ENCODE peak calls at places on chromosomes 2 and 18, in nine cellular contexts. A is hepatocyte, C is neural crest cell, N is DND-41, H is left ventricle myocardium inferior, M is neural progenitor cell, S is AG09319, X is cardiac muscle cell, L is brain microvascular endothelial cell. Q is an unnamed sample.

GRCh38 chr2:168640039-168640438 is 162.4 kb upstream of the NOSTRIN start:
- DNase-seq in H (no peak), N (no peak), X (no peak), A (no peak), S (no peak), C (no peak), L (no peak), M (no peak), Q (no peak)

GRCh38 chr2:72934683-72935610 is 17.6 kb downstream of the EMX1 start:
- DNase-seq in L (no peak), H (no peak), N (no peak), S (no peak), X (no peak), M (peak), A (no peak), C (no peak), Q (no peak)

GRCh38 chr2:46042207-46042637 is 255.0 kb upstream of the EPAS1 start:
- DNase-seq in M (no peak), A (no peak), N (no peak), C (no peak), L (no peak), H (no peak), X (no peak), S (no peak), Q (no peak)

GRCh38 chr2:88811238-88811637 is 119.8 kb downstream of the RPIA start:
- DNase-seq in H (no peak), N (no peak), X (no peak), S (no peak), L (no peak), C (no peak), M (no peak), A (no peak), Q (no peak)

GRCh38 chr18:62637807-62638687 is 77.3 kb upstream of the PHLPP1 start:
- DNase-seq in X (peak), A (no peak), N (peak), H (no peak), C (peak), L (peak), M (peak), S (no peak), Q (no peak)

GRCh38 chr2:96413067-96413722 is 77.6 kb downstream of the NCAPH start:
- DNase-seq in L (no peak), A (peak), M (no peak), N (no peak), C (no peak), S (no peak), H (no peak), X (peak), Q (no peak)

GRCh38 chr2:160551259-160551658 is 57.7 kb upstream of the RBMS1 start:
- DNase-seq in L (no peak), H (no peak), A (no peak), M (no peak), X (no peak), C (no peak), N (no peak), S (no peak), Q (no peak)

GRCh38 chr2:181394741-181395437 is 62.3 kb upstream of the ITGA4 start:
- DNase-seq in N (peak), A (no peak), L (no peak), X (no peak), H (no peak), C (no peak), S (no peak), M (no peak), Q (no peak)

GRCh38 chr2:164458801-164459200 is 162.5 kb downstream of the GRB14 start:
- DNase-seq in M (no peak), X (no peak), S (no peak), H (no peak), C (no peak), A (no peak), L (no peak), N (no peak), Q (no peak)

GRCh38 chr2:137229834-137230233 is 464.5 kb downstream of the THSD7B start:
- DNase-seq in A (no peak), L (peak), X (no peak), S (no peak), H (no peak), C (no peak), N (no peak), M (no peak), Q (no peak)

GRCh38 chr18:42053188-42053781 is 98.3 kb downstream of the PIK3C3 start:
- DNase-seq in M (peak), S (no peak), X (peak), C (peak), N (peak), H (no peak), A (peak), L (peak), Q (no peak)

GRCh38 chr2:37168217-37168981 is 11.6 kb upstream of the EIF2AK2 start:
- DNase-seq in A (peak), H (no peak), N (peak), L (peak), M (peak), S (no peak), C (no peak), X (peak), Q (no peak)

GRCh38 chr18:51211552-51211951 is 14.1 kb upstream of the MEX3C start:
- DNase-seq in X (peak), H (no peak), C (no peak), L (peak), N (no peak), S (no peak), M (no peak), A (no peak), Q (no peak)

GRCh38 chr18:33440011-33440383 is 524 bp downstream of the CCDC178 start:
- DNase-seq in H (peak), X (peak), M (peak), S (no peak), A (peak), N (no peak), L (peak), C (peak), Q (no peak)

DNA sequence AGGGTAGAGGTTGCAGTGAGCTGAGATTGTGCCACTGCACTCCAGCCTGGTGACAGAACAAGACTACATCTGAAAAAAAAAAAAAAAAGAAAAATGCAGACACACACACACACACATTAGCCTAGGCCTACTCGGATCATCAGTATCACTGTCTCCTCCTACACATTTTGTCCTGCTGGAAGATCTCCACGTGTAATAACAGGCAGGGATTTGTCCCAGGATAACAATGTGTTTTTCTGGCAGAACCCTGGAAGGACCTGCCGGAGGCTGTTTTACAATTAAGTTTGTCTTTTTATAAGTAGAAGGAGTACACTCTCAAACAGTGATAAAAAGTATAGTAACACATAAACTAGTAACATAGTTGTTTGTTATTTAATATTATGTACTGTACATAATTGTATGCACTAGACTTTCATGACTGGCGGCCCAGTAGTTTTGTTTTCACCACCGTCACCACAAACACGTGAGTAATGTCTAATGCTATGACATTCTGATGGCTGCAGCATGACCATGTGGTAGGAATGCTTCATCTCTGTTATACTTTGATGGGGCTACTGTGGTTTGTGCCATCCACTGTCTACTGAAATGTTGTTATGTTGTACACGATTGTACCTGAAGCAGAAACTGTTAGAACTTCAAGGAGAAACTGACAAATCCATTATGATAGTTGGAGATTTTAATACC is 130.6 kb downstream of the ATP9B start:
- DNase-seq in A (no peak), C (no peak), X (peak), S (no peak), H (no peak), M (no peak), N (no peak), L (peak), Q (peak)
- TF ChIP-seq CTCF in A (no peak), C (no peak), X (no peak), S (no peak), H (no peak), M (no peak), N (no peak), L (peak), Q (no peak)

GRCh38 chr18:7735194-7735593 is 168.1 kb downstream of the PTPRM start:
- DNase-seq in L (no peak), S (no peak), C (no peak), A (no peak), M (no peak), H (no peak), N (no peak), X (no peak), Q (no peak)
- TF ChIP-seq CTCF in L (peak), S (peak), C (peak), A (peak), M (peak), H (peak), N (no peak), X (peak), Q (no peak)

GRCh38 chr2:236623816-236624215 is 54.2 kb downstream of the ACKR3 start:
- DNase-seq in M (no peak), X (no peak), L (no peak), A (no peak), C (no peak), H (no peak), N (no peak), S (no peak), Q (no peak)
- TF ChIP-seq CTCF in M (peak), X (no peak), L (peak), A (no peak), C (no peak), H (no peak), N (no peak), S (no peak), Q (no peak)

GRCh38 chr18:22098563-22098989 is 70.8 kb upstream of the GATA6 start:
- DNase-seq in S (no peak), M (no peak), N (no peak), A (no peak), H (no peak), L (no peak), X (peak), C (no peak), Q (no peak)

GRCh38 chr18:22088976-22089375 is 80.4 kb upstream of the GATA6 start:
- DNase-seq in N (no peak), X (no peak), S (no peak), C (no peak), L (no peak), M (no peak), A (no peak), H (no peak), Q (no peak)

GRCh38 chr18:22091341-22091740 is 78.0 kb upstream of the GATA6 start:
- DNase-seq in A (no peak), X (no peak), M (no peak), C (no peak), H (no peak), S (no peak), L (no peak), N (no peak), Q (no peak)

GRCh38 chr18:22094375-22094767 is 75.0 kb upstream of the GATA6 start:
- DNase-seq in N (no peak), C (no peak), X (peak), M (no peak), H (no peak), L (no peak), A (no peak), S (no peak), Q (no peak)

GRCh38 chr18:22093731-22094374 is 75.5 kb upstream of the GATA6 start:
- DNase-seq in M (no peak), X (no peak), A (no peak), H (no peak), S (no peak), C (no peak), N (no peak), L (no peak), Q (no peak)
- TF ChIP-seq CTCF in M (no peak), X (no peak), A (no peak), H (no peak), S (no peak), C (no peak), N (no peak), L (no peak), Q (no peak)

DNA sequence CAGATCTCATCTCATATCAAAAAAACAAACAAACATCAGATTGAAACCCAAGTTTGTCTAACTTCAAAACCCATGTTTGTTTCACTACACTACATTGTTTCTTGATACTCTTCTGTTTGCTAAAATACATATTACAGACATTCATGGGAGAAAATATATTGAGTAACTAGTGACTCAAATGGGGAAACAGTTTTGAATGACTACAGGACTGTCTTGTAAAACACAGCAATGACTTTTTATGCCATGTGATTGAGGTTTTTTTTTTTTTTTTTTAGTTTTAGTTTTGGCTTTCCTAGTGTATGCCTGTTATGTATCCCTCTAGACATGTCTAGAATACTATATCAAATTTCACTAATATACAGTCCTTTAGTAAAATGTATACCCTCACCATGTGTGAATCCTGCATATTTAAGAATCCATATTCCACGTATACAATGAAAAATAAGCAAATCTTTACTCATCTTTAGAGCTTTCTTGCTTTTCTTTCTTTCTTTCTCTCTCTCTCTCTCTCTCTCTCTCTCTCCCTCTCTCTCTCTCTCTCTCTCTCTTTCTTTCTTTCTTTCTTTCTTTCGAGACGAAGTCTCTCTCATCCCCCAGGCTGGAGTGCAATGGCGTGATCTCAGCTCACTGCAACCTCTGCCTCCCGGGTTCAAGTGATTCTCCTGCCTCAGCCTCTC is 46.6 kb upstream of the SERTAD2 start:
- DNase-seq in L (no peak), S (no peak), N (no peak), H (no peak), A (no peak), C (no peak), X (peak), M (no peak), Q (no peak)
- TF ChIP-seq CTCF in L (no peak), S (no peak), N (no peak), H (no peak), A (no peak), C (no peak), X (no peak), M (no peak), Q (no peak)

Q was measured in breast epithelium.